ENCODE peak calls at places on chromosome 11, in five cellular contexts. I is AG09319, V is HT1080, E is NCI-H526, W is NCI-H82. Z is an unnamed sample.

GRCh38 chr11:22192642-22193347 is at the start of gene ANO5:
- DNase-seq in V (no peak), W (peak; percentile 69), I (no peak), E (peak; percentile 90), Z (peak; percentile 74)

GRCh38 chr11:23976776-23977380 is 520.0 kb upstream of the LUZP2 start:
- DNase-seq in V (no peak), E (no peak), I (no peak), W (no peak), Z (peak; percentile 24)

GRCh38 chr11:65821107-65821506 is 12.7 kb upstream of the SNX32 start:
- DNase-seq in V (no peak), W (no peak), I (no peak), E (peak; percentile 61), Z (no peak)

GRCh38 chr11:6991227-6991626 is 28.9 kb downstream of the ZNF214 start:
- DNase-seq in V (no peak), I (no peak), E (no peak), W (no peak), Z (no peak)

GRCh38 chr11:78577495-78577894 is 2.8 kb upstream of the NARS2 start:
- DNase-seq in V (no peak), E (no peak), I (no peak), W (no peak), Z (no peak)

GRCh38 chr11:31529189-31529588 is 19.6 kb downstream of the ELP4 start:
- DNase-seq in V (no peak), E (no peak), I (no peak), W (no peak), Z (no peak)

GRCh38 chr11:114482114-114482513 is 42.8 kb downstream of the REXO2 start:
- DNase-seq in W (no peak), E (no peak), V (no peak), I (no peak), Z (no peak)

GRCh38 chr11:125382211-125382807 is 113.8 kb downstream of the FEZ1 start:
- DNase-seq in V (no peak), W (peak; percentile 84), I (no peak), E (peak; percentile 66), Z (no peak)

GRCh38 chr11:72111803-72112540 is 523 bp downstream of the ANAPC15 start:
- DNase-seq in W (peak; percentile 99), V (peak; percentile 99), I (peak; percentile 99), E (peak; percentile 100), Z (peak; percentile 99)

GRCh38 chr11:111299111-111300026 is 1.0 kb downstream of the POU2AF3 start:
- DNase-seq in E (peak; percentile 95), V (no peak), I (no peak), W (no peak), Z (peak; percentile 67)

GRCh38 chr11:47797633-47798032 is 30.5 kb upstream of the FNBP4 start:
- DNase-seq in E (no peak), V (peak; percentile 87), W (no peak), I (no peak), Z (peak; percentile 77)

GRCh38 chr11:112780351-112781043 is 180.7 kb upstream of the NCAM1 start:
- DNase-seq in W (no peak), V (peak; percentile 77), E (no peak), I (no peak), Z (no peak)

GRCh38 chr11:117438371-117439000 is 110.8 kb downstream of the CEP164 start:
- DNase-seq in V (peak; percentile 42), E (no peak), I (no peak), W (no peak), Z (no peak)

GRCh38 chr11:131511794-131512193 is 141.4 kb downstream of the NTM start:
- DNase-seq in W (peak; percentile 71), V (no peak), I (no peak), E (peak; percentile 97), Z (peak; percentile 45)

GRCh38 chr11:70544774-70545625 is 146.7 kb downstream of the CTTN start:
- DNase-seq in W (peak; percentile 47), V (peak; percentile 40), E (peak; percentile 21), I (no peak), Z (peak; percentile 64)

GRCh38 chr11:15897211-15897960 is 459.0 kb downstream of the SOX6 start:
- DNase-seq in I (no peak), W (no peak), V (peak; percentile 76), E (no peak), Z (peak; percentile 91)

GRCh38 chr11:33394431-33395109 is 137.4 kb downstream of the HIPK3 start:
- DNase-seq in E (no peak), I (no peak), W (no peak), V (no peak), Z (no peak)

GRCh38 chr11:134063991-134064747 is 4.7 kb upstream of the JAM3 start:
- DNase-seq in V (no peak), W (no peak), I (no peak), E (peak; percentile 39), Z (no peak)

GRCh38 chr11:123180166-123180565 is 14.9 kb downstream of the CLMP start:
- DNase-seq in V (no peak), I (no peak), W (no peak), E (no peak), Z (no peak)

GRCh38 chr11:30342736-30343166 is 19.8 kb downstream of the ARL14EP start:
- DNase-seq in I (no peak), E (no peak), V (no peak), W (no peak), Z (no peak)

GRCh38 chr11:123487157-123487744 is 57.2 kb downstream of the GRAMD1B start:
- DNase-seq in V (no peak), I (no peak), W (no peak), E (no peak), Z (no peak)

GRCh38 chr11:58394195-58394594 is 12.5 kb downstream of the OR5B3 start:
- DNase-seq in E (no peak), W (no peak), I (no peak), V (peak; percentile 81), Z (peak; percentile 81)

GRCh38 chr11:35688023-35688422 is 25.4 kb downstream of the TRIM44 start:
- DNase-seq in E (no peak), I (no peak), W (no peak), V (peak; percentile 79), Z (peak; percentile 76)

GRCh38 chr11:125171974-125172373 is 7.4 kb downstream of the PKNOX2 start:
- DNase-seq in I (no peak), E (no peak), W (no peak), V (no peak), Z (no peak)

GRCh38 chr11:21814169-21814568 is 378.7 kb upstream of the ANO5 start:
- DNase-seq in E (no peak), W (no peak), I (no peak), V (peak; percentile 88), Z (peak; percentile 37)

GRCh38 chr11:47106839-47107520 is 69.7 kb downstream of the ARFGAP2 start:
- DNase-seq in W (no peak), V (no peak), E (peak; percentile 40), I (no peak), Z (peak; percentile 17)

GRCh38 chr11:28209906-28210305 is 101.7 kb downstream of the METTL15 start:
- DNase-seq in V (no peak), E (no peak), I (peak; percentile 65), W (no peak), Z (peak; percentile 3)

GRCh38 chr11:44862546-44863101 is 88.1 kb downstream of the TP53I11 start:
- DNase-seq in E (no peak), I (no peak), W (no peak), V (no peak), Z (peak; percentile 74)

GRCh38 chr11:45113807-45114206 is 32.6 kb upstream of the PRDM11 start:
- DNase-seq in V (no peak), E (no peak), W (no peak), I (no peak), Z (no peak)

GRCh38 chr11:117706322-117706814 is 90.6 kb downstream of the DSCAML1 start:
- DNase-seq in V (no peak), E (peak; percentile 89), I (no peak), W (peak; percentile 85), Z (no peak)

GRCh38 chr11:21687645-21688044 is 505.2 kb upstream of the ANO5 start:
- DNase-seq in W (no peak), V (no peak), I (no peak), E (no peak), Z (no peak)